ENCODE peak calls at places on chromosomes 13 and 19, in six cellular contexts. A is NB4, H is A549, D is endothelial cell of umbilical vein, B is GM12878, Z is K562. F is an unnamed sample.

GRCh38 chr13:91153372-91153771 is 194.1 kb upstream of the MIR17HG start:
- DNase-seq in A (no peak), H (no peak), D (no peak), B (no peak), Z (no peak), F (no peak)

GRCh38 chr19:1133471-1133929 is 29.7 kb downstream of the GPX4 start:
- DNase-seq in A (peak), H (peak), D (no peak), B (peak), Z (peak), F (no peak)

GRCh38 chr19:35249146-35249847 is 495 bp downstream of the LSR start:
- DNase-seq in A (no peak), H (no peak), D (no peak), B (no peak), Z (peak), F (no peak)

GRCh38 chr19:48966541-48967345 is 1.6 kb downstream of the FTL start:
- DNase-seq in A (peak), H (no peak), D (no peak), B (no peak), Z (no peak), F (no peak)

GRCh38 chr19:53664152-53664551 is 32.4 kb downstream of the DPRX start:
- DNase-seq in A (no peak), H (no peak), D (no peak), B (no peak), Z (no peak), F (no peak)

GRCh38 chr19:1707240-1707639 is 46.1 kb upstream of the ONECUT3 start:
- DNase-seq in A (no peak), H (no peak), D (no peak), B (no peak), Z (no peak), F (no peak)

GRCh38 chr19:56253737-56254136 is 18.8 kb upstream of the EDDM13 start:
- DNase-seq in A (peak), H (peak), D (peak), B (no peak), Z (peak), F (peak)

GRCh38 chr19:44623080-44623479 is 9.7 kb downstream of the IGSF23 start:
- DNase-seq in A (peak), H (no peak), D (peak), B (no peak), Z (no peak), F (no peak)

DNA sequence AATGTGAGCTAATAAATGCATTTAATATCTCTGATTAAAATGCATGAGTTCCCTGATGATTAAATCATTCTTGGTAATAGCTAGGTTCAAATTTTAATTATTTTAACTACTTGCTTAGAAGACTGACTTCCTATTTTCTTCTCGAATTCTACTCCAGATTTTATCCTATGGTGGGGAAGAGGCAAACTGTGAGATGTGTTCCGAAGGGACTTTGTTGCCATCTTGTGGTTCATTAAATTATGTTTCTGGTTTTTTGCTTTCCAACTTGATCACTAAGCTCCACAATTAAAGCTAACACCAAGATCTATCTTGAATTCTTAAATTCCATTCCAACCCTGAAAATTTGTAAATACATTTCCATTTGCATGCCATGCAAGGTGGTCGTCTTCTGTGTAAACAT is 538.4 kb upstream of the PCDH20 start:
- DNase-seq in A (peak), H (peak), D (peak), B (no peak), Z (no peak), F (peak)
- TF ChIP-seq MYC in A (no peak), H (no peak), D (no peak), B (no peak), Z (no peak), F (no peak)

DNA sequence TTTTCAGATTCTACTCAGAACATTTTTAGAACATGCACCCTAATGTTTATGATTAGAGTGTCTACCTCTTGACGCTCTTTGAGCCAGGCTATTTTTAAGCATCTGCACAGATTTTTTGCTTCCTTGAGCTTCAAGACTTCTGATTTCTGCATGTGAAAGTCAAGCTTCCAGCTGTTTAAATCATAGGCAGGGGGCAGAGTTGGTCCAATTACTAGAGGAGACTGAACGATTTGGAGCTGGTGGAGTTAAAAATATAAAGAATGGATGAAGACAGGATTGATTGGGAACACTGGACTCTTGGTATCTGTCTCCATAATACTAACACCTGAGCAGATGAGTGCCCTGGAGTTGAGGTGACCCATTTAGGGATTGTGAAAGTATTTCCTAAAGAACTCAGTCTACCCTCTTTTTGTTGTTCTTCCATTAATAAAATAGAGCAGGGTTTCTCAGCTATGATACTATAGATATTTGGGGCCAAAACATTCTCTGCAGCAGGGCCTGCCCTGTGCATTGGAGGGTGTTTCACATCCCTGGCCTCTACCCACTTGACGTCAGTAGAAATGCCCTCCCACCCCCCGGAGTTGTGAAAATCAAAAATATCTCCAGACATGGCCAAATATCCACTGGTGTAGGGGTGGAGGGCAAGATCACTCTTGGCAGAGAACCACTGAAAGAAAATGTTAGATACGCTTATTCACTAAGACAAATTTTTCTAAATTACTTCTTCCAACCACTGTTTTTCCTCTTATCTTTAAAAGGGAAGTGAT is 160.1 kb downstream of the COG6 start:
- DNase-seq in A (no peak), H (no peak), D (peak), B (no peak), Z (no peak), F (no peak)
- TF ChIP-seq MYC in A (no peak), H (no peak), D (no peak), B (no peak), Z (no peak), F (no peak)

DNA sequence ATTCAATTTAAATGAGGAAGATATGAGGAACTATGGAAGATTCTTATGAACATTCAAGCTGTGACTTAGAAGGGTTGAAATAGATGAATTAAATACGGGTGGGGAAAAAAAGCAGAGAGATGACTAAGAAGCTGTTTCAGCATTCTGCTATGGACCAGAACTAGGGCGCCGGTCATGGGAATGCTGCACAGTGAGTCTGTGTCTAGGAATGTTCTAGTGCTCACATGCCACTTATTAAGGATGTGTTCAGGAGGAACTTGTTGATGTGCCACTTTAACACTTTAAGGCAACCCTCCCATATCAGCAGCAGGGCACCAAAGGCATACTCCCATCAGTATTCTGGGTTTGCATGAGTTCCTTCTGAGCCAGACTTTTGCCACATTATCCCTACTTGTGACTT is 152.1 kb downstream of the POSTN start:
- DNase-seq in A (no peak), H (no peak), D (no peak), B (no peak), Z (no peak), F (no peak)
- TF ChIP-seq MYC in A (no peak), H (no peak), D (no peak), B (no peak), Z (no peak), F (no peak)

DNA sequence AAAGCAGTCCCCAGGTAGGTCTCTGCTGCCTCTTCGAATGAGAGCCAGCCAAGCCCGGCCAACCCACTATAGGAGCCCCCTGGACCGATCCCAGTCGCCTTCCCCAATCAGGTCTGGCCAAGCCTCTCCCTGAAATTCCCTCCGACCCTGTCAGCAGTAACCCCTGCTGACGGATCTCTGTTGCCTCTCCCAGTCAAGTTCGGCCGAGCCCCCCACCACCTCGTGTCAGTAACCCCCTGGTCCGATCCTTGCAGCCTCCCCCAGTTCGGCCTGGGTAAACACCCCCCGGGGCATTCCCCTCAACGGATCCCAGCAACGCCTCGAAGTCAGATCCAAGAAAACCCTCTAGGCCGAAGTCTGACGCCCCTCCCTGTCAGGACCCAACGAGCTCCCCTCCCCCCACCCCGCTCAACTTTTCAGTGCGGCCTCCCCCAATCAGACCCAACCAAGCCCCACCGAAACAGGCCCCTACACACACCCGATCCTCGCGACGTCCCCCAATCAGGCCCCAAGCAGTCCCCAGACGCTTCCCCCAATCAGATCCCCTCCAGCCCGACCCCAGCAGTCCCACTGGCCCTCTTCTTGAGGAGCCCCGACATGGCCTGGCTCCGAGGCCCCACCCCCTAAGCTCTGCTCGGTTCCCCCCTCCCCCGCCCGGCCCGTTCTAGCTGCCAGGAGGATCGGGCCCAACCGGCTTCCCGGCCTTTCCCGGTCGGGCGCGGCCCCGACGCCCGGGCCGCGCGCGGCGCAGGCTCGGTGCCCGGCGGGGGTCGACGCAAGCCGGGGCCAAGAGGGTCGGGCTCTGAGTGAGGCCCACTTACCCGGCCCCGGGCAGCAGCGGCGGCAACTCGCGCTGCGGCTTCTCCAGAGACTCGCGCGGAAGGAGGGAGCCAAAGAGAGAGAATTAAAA is 1.8 kb downstream of the TNPO2 start:
- DNase-seq in A (peak), H (peak), D (peak), B (no peak), Z (peak), F (peak)
- TF ChIP-seq MYC in A (no peak), H (no peak), D (no peak), B (no peak), Z (no peak), F (no peak)

DNA sequence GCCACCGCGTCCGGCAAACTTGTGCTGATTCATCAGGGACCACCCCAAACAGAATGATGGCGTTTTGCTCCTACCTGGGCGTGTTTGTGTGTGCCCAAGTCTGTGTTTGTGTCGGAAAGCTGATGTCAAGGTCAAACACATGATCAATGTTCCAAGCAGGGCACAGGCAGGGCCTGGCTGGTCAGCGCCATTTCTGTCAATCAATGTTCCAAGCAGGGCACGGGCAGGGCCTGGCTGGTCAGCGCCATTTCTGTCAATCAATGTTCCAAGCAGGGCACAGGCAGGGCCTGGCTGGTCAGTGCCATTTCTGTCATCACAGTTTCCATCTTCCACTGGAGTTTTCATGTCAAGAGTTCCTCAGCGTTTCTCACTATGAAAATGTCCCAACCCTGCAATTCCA is 14.9 kb upstream of the GRTP1 start:
- DNase-seq in A (no peak), H (no peak), D (no peak), B (no peak), Z (no peak), F (no peak)
- TF ChIP-seq MYC in A (no peak), H (no peak), D (no peak), B (no peak), Z (no peak), F (no peak)

F was measured in HepG2.